ENCODE peak calls at places on chromosomes 16 and 17, in five cellular contexts. H is HepG2, G is H1, S is A549, M is GM12878. B is an unnamed sample.

GRCh38 chr17:81097943-81098308 is 63.0 kb downstream of the BAIAP2 start:
- DNase-seq in M (no peak), S (peak; percentile 59), G (no peak), H (peak; percentile 42), B (peak; percentile 72)

GRCh38 chr17:65463242-65463641 is 98.2 kb downstream of the AXIN2 start:
- DNase-seq in H (no peak), G (no peak), S (no peak), M (no peak), B (no peak)

GRCh38 chr17:27741971-27742370 is 58.4 kb downstream of the NOS2 start:
- DNase-seq in S (no peak), M (no peak), H (no peak), G (peak; percentile 20), B (no peak)

GRCh38 chr17:56819431-56820145 is 14.1 kb downstream of the C17orf67 start:
- DNase-seq in M (peak; percentile 53), H (peak; percentile 89), G (peak; percentile 93), S (peak; percentile 91), B (peak; percentile 81)

GRCh38 chr17:79420318-79421243 is 190.3 kb downstream of the RBFOX3 start:
- DNase-seq in M (no peak), S (peak; percentile 51), H (no peak), G (no peak), B (peak; percentile 57)

GRCh38 chr16:14462811-14463210 is 167.2 kb downstream of the PARN start:
- DNase-seq in G (no peak), S (no peak), H (no peak), M (no peak), B (no peak)

GRCh38 chr16:62167551-62167950 is 131.3 kb upstream of the CDH8 start:
- DNase-seq in G (no peak), S (no peak), H (no peak), M (no peak), B (no peak)

GRCh38 chr16:71995038-71995437 is 5.2 kb downstream of the PKD1L3 start:
- DNase-seq in G (no peak), H (no peak), M (no peak), S (no peak), B (no peak)

GRCh38 chr17:51120357-51120738 is 320 bp downstream of the SPAG9 start:
- DNase-seq in M (no peak), S (peak; percentile 56), G (no peak), H (no peak), B (peak; percentile 49)

GRCh38 chr16:8103649-8104289 is 486.5 kb downstream of the TMEM114 start:
- DNase-seq in H (no peak), G (no peak), S (no peak), M (no peak), B (no peak)

GRCh38 chr16:27400751-27401620 is 988 bp upstream of the IL21R start:
- DNase-seq in G (no peak), H (no peak), M (no peak), S (no peak), B (no peak)

GRCh38 chr17:81655378-81656117 is 794 bp downstream of the PDE6G start:
- DNase-seq in H (no peak), M (no peak), G (no peak), S (no peak), B (no peak)

GRCh38 chr17:1422907-1423306 is 22.9 kb upstream of the YWHAE start:
- DNase-seq in H (no peak), M (no peak), S (peak; percentile 71), G (no peak), B (no peak)

GRCh38 chr17:79466562-79467350 is 144.1 kb downstream of the RBFOX3 start:
- DNase-seq in H (no peak), M (no peak), S (no peak), G (no peak), B (no peak)

GRCh38 chr17:30716461-30717289 is 107.8 kb downstream of the CRLF3 start:
- DNase-seq in G (no peak), H (no peak), M (no peak), S (no peak), B (no peak)

GRCh38 chr17:45087978-45088377 is 26.9 kb downstream of the NMT1 start:
- DNase-seq in S (no peak), H (no peak), G (no peak), M (no peak), B (no peak)

GRCh38 chr16:22073350-22073749 is 19.0 kb upstream of the VWA3A start:
- DNase-seq in H (no peak), M (no peak), S (no peak), G (no peak), B (no peak)

GRCh38 chr16:74991593-74992403 is 6.9 kb upstream of the WDR59 start:
- DNase-seq in H (peak; percentile 100), G (no peak), S (no peak), M (no peak), B (peak; percentile 75)

GRCh38 chr17:39177256-39177655 is 11.3 kb upstream of the ARL5C start:
- DNase-seq in H (no peak), G (peak; percentile 89), S (no peak), M (no peak), B (peak; percentile 20)

GRCh38 chr16:77823067-77823466 is 34.7 kb downstream of the VAT1L start:
- DNase-seq in G (no peak), H (no peak), M (no peak), S (no peak), B (no peak)

GRCh38 chr16:85935957-85936760 is 37.2 kb downstream of the IRF8 start:
- DNase-seq in H (no peak), S (no peak), G (no peak), M (peak; percentile 89), B (no peak)

GRCh38 chr17:80363518-80364090 is 51.4 kb upstream of the ENDOV start:
- DNase-seq in G (no peak), M (no peak), H (no peak), S (no peak), B (no peak)

GRCh38 chr17:17837966-17838962 is 1.5 kb upstream of the SREBF1 start:
- DNase-seq in M (no peak), G (peak; percentile 72), S (peak; percentile 77), H (peak; percentile 57), B (no peak)

GRCh38 chr17:75589017-75589918 is 1.7 kb downstream of the MYO15B start:
- DNase-seq in M (peak; percentile 48), S (peak; percentile 96), G (peak; percentile 94), H (peak; percentile 78), B (peak; percentile 99)

GRCh38 chr17:8176197-8176940 is at the start of gene TMEM107:
- DNase-seq in S (peak; percentile 92), G (peak; percentile 95), H (peak; percentile 80), M (peak; percentile 69), B (peak; percentile 74)

GRCh38 chr17:8173871-8174322 is 2.3 kb downstream of the TMEM107 start:
- DNase-seq in H (no peak), S (no peak), M (no peak), G (no peak), B (no peak)

GRCh38 chr17:8175795-8176196 is 384 bp downstream of the TMEM107 start:
- DNase-seq in H (no peak), M (no peak), S (no peak), G (no peak), B (no peak)

GRCh38 chr17:8176998-8177731 is 985 bp upstream of the TMEM107 start:
- DNase-seq in G (no peak), M (no peak), S (no peak), H (no peak), B (no peak)

GRCh38 chr17:8173056-8173870 is 2.9 kb downstream of the TMEM107 start:
- DNase-seq in S (peak; percentile 89), H (peak; percentile 98), M (peak; percentile 98), G (no peak), B (peak; percentile 76)
- TF ChIP-seq KDM1A in S (no peak), H (no peak), M (no peak), G (no peak), B (peak; percentile 93)

DNA sequence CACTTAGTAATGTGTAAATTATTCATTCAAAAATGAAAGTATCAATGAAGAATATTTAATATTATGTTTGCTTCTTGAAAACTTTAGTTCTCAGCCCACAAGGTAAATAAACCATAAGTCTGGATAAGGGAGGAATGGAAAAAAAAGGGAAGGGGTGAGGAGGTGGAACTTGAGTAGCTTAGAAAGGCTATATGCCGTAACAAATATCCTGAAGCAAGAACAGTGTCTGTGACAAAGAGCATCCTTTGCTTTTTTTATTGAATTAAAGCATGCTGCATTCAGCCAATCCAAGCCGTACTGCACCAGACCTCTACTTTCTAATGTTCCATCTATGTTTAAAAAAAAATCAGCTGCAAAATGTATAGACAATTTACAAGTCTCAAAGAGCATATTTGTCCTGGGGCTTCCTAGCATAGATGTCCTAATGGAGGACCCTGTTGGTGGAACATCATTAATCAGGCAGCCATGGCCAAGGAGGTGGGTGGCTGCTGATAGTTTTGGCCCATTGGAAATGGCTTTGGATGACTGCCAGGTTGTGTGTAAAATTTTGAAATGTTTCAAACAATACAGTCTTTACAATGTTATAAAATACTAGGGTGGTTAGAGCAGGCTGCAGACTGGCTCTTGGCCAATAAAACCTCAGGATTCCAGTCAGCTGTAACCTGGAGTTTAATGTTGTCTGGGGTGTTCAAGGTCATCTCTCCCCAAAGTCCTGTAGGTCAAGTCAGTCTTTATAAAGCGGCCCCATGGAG is 895.8 kb upstream of the SOX9 start:
- DNase-seq in H (no peak), M (no peak), G (no peak), S (no peak), B (no peak)
- TF ChIP-seq KDM1A in H (no peak), M (no peak), G (no peak), S (no peak), B (no peak)

GRCh38 chr16:11844499-11844898 is 6.8 kb downstream of the RSL1D1 start:
- DNase-seq in H (no peak), M (no peak), S (no peak), G (no peak), B (no peak)
- TF ChIP-seq KDM1A in H (no peak), M (no peak), S (no peak), G (no peak), B (no peak)

GRCh38 chr16:84550096-84550495 is 45.6 kb upstream of the MEAK7 start:
- DNase-seq in G (no peak), H (no peak), S (no peak), M (no peak), B (no peak)

GRCh38 chr16:84554627-84555328 is 50.3 kb upstream of the MEAK7 start:
- DNase-seq in H (peak; percentile 49), M (no peak), S (no peak), G (no peak), B (peak; percentile 28)

GRCh38 chr16:84548971-84549844 is 44.7 kb upstream of the MEAK7 start:
- DNase-seq in S (no peak), G (no peak), H (no peak), M (no peak), B (no peak)

GRCh38 chr16:84553873-84554399 is 49.5 kb upstream of the MEAK7 start:
- DNase-seq in H (no peak), S (no peak), M (no peak), G (no peak), B (no peak)

GRCh38 chr16:84552135-84552534 is 47.7 kb upstream of the MEAK7 start:
- DNase-seq in M (no peak), G (no peak), H (no peak), S (no peak), B (no peak)
- TF ChIP-seq KDM1A in M (no peak), G (no peak), H (no peak), S (no peak), B (no peak)

B was measured in K562.